ENCODE peak calls at places on chromosomes 1 and 21, in six cellular contexts. One of them, this sample, is unnamed.

GRCh38 chr1:193709607-193710006 is 523.2 kb upstream of the B3GALT2 start:
- DNase-seq in cardiac fibroblast: no peak
- DNase-seq in esophagus squamous epithelium: no peak
- DNase-seq in thoracic aorta: no peak
- DNase-seq in mammary epithelial cell: no peak
- DNase-seq in fibroblast of mammary gland: no peak
- DNase-seq in this sample: no peak

GRCh38 chr1:184791199-184791935 is 36.7 kb upstream of the EDEM3 start:
- DNase-seq in fibroblast of mammary gland: peak; percentile 76
- DNase-seq in mammary epithelial cell: no peak
- DNase-seq in thoracic aorta: no peak
- DNase-seq in esophagus squamous epithelium: no peak
- DNase-seq in cardiac fibroblast: peak; percentile 64
- DNase-seq in this sample: peak; percentile 68

GRCh38 chr1:87140831-87141540 is 187.7 kb upstream of the LMO4 start:
- DNase-seq in cardiac fibroblast: peak; percentile 42
- DNase-seq in fibroblast of mammary gland: no peak
- DNase-seq in esophagus squamous epithelium: no peak
- DNase-seq in mammary epithelial cell: peak; percentile 76
- DNase-seq in thoracic aorta: no peak
- DNase-seq in this sample: peak; percentile 49

GRCh38 chr1:2972011-2972878 is 49.0 kb upstream of the ACTRT2 start:
- DNase-seq in thoracic aorta: no peak
- DNase-seq in fibroblast of mammary gland: no peak
- DNase-seq in cardiac fibroblast: no peak
- DNase-seq in esophagus squamous epithelium: no peak
- DNase-seq in mammary epithelial cell: no peak
- DNase-seq in this sample: no peak

GRCh38 chr1:231442735-231443134 is 20.6 kb upstream of the EGLN1 start:
- DNase-seq in esophagus squamous epithelium: no peak
- DNase-seq in thoracic aorta: no peak
- DNase-seq in mammary epithelial cell: no peak
- DNase-seq in fibroblast of mammary gland: peak; percentile 55
- DNase-seq in cardiac fibroblast: peak; percentile 23
- DNase-seq in this sample: peak; percentile 12

GRCh38 chr1:228372183-228373003 is 34.2 kb downstream of the TRIM11 start:
- DNase-seq in esophagus squamous epithelium: no peak
- DNase-seq in mammary epithelial cell: no peak
- DNase-seq in fibroblast of mammary gland: no peak
- DNase-seq in thoracic aorta: no peak
- DNase-seq in cardiac fibroblast: no peak
- DNase-seq in this sample: no peak

GRCh38 chr21:45979141-45979631 is 2.4 kb upstream of the COL6A1 start:
- DNase-seq in thoracic aorta: no peak
- DNase-seq in mammary epithelial cell: no peak
- DNase-seq in fibroblast of mammary gland: peak; percentile 75
- DNase-seq in cardiac fibroblast: no peak
- DNase-seq in esophagus squamous epithelium: no peak
- DNase-seq in this sample: peak; percentile 38

GRCh38 chr1:63487336-63488065 is 35.5 kb downstream of the ITGB3BP start:
- DNase-seq in esophagus squamous epithelium: no peak
- DNase-seq in cardiac fibroblast: peak; percentile 69
- DNase-seq in mammary epithelial cell: no peak
- DNase-seq in fibroblast of mammary gland: no peak
- DNase-seq in thoracic aorta: no peak
- DNase-seq in this sample: peak; percentile 4

GRCh38 chr1:26999440-26999987 is 6.0 kb downstream of the TRNP1 start:
- DNase-seq in fibroblast of mammary gland: peak; percentile 99
- DNase-seq in esophagus squamous epithelium: no peak
- DNase-seq in thoracic aorta: peak; percentile 77
- DNase-seq in cardiac fibroblast: peak; percentile 98
- DNase-seq in mammary epithelial cell: peak; percentile 94
- DNase-seq in this sample: peak; percentile 97

GRCh38 chr1:163535807-163536206 is 214.1 kb downstream of the NUF2 start:
- DNase-seq in mammary epithelial cell: peak; percentile 3
- DNase-seq in fibroblast of mammary gland: peak; percentile 56
- DNase-seq in esophagus squamous epithelium: no peak
- DNase-seq in thoracic aorta: no peak
- DNase-seq in cardiac fibroblast: peak; percentile 69
- DNase-seq in this sample: peak; percentile 77

GRCh38 chr1:152444045-152444444 is 30.0 kb upstream of the CRNN start:
- DNase-seq in thoracic aorta: no peak
- DNase-seq in mammary epithelial cell: no peak
- DNase-seq in cardiac fibroblast: no peak
- DNase-seq in fibroblast of mammary gland: no peak
- DNase-seq in esophagus squamous epithelium: no peak
- DNase-seq in this sample: no peak

GRCh38 chr1:152442765-152443164 is 28.7 kb upstream of the CRNN start:
- DNase-seq in mammary epithelial cell: peak; percentile 87
- DNase-seq in cardiac fibroblast: peak; percentile 25
- DNase-seq in fibroblast of mammary gland: peak; percentile 36
- DNase-seq in thoracic aorta: no peak
- DNase-seq in esophagus squamous epithelium: no peak
- DNase-seq in this sample: no peak

GRCh38 chr1:152442291-152442690 is 28.2 kb upstream of the CRNN start:
- DNase-seq in mammary epithelial cell: no peak
- DNase-seq in thoracic aorta: no peak
- DNase-seq in fibroblast of mammary gland: no peak
- DNase-seq in esophagus squamous epithelium: no peak
- DNase-seq in cardiac fibroblast: no peak
- DNase-seq in this sample: no peak

GRCh38 chr1:152441756-152442155 is 27.7 kb upstream of the CRNN start:
- DNase-seq in esophagus squamous epithelium: no peak
- DNase-seq in cardiac fibroblast: no peak
- DNase-seq in thoracic aorta: no peak
- DNase-seq in fibroblast of mammary gland: no peak
- DNase-seq in mammary epithelial cell: no peak
- DNase-seq in this sample: no peak

GRCh38 chr1:152440635-152441471 is 26.8 kb upstream of the CRNN start:
- DNase-seq in fibroblast of mammary gland: peak; percentile 72
- DNase-seq in thoracic aorta: no peak
- DNase-seq in mammary epithelial cell: peak; percentile 68
- DNase-seq in esophagus squamous epithelium: no peak
- DNase-seq in cardiac fibroblast: peak; percentile 78
- DNase-seq in this sample: peak; percentile 28
- TF ChIP-seq CTCF in fibroblast of mammary gland: peak; percentile 87
- TF ChIP-seq CTCF in thoracic aorta: peak; percentile 73
- TF ChIP-seq CTCF in mammary epithelial cell: peak; percentile 92
- TF ChIP-seq CTCF in esophagus squamous epithelium: peak; percentile 80
- TF ChIP-seq CTCF in cardiac fibroblast: peak; percentile 96
- TF ChIP-seq CTCF in this sample: peak; percentile 88

DNA sequence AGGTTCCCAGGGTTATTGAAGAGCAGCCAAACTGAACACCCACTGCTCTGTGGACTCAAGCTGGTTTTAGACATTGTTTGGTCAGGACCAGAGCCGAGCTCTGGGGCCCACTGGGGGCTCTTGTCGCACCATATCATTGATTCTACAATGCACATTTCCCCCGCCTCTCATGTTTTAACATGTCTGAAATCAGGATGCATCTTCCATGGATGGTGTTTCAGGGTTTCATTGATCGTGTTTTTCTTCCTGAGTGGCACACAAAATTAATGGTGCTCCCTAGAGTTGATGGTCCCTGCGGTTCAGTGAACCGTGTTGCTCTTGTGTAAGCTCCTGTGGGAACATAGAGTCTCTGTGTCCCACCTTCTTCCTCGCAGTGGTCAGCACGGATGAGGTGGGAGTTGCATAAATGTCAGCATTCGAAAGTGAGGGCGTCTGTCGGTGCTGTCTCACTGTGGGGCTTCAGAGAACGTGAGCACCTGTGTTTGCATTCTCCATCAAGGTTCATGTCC is 38.3 kb downstream of the GALNT2 start:
- DNase-seq in mammary epithelial cell: no peak
- DNase-seq in cardiac fibroblast: no peak
- DNase-seq in fibroblast of mammary gland: no peak
- DNase-seq in esophagus squamous epithelium: no peak
- DNase-seq in thoracic aorta: no peak
- DNase-seq in this sample: no peak
- H3K4me3 ChIP-seq in mammary epithelial cell: no peak overlapping the region
- H3K4me3 ChIP-seq in cardiac fibroblast: peak overlapping the region; percentile 9
- H3K4me3 ChIP-seq in fibroblast of mammary gland: peak overlapping the region; percentile 15
- H3K4me3 ChIP-seq in esophagus squamous epithelium: peak overlapping the region; percentile 18
- H3K4me3 ChIP-seq in thoracic aorta: peak overlapping the region; percentile 50
- H3K4me3 ChIP-seq in this sample: no peak overlapping the region

GRCh38 chr1:42157667-42158066 is 4.5 kb downstream of the GUCA2B start:
- DNase-seq in esophagus squamous epithelium: no peak
- DNase-seq in cardiac fibroblast: no peak
- DNase-seq in mammary epithelial cell: no peak
- DNase-seq in thoracic aorta: no peak
- DNase-seq in fibroblast of mammary gland: no peak
- DNase-seq in this sample: no peak
- TF ChIP-seq CTCF in esophagus squamous epithelium: no peak
- TF ChIP-seq CTCF in cardiac fibroblast: no peak
- TF ChIP-seq CTCF in mammary epithelial cell: no peak
- TF ChIP-seq CTCF in thoracic aorta: no peak
- TF ChIP-seq CTCF in fibroblast of mammary gland: peak; percentile 1
- TF ChIP-seq CTCF in this sample: no peak

GRCh38 chr1:47021070-47021469 is 2.4 kb upstream of the CYP4X1 start:
- DNase-seq in esophagus squamous epithelium: no peak
- DNase-seq in cardiac fibroblast: no peak
- DNase-seq in mammary epithelial cell: no peak
- DNase-seq in fibroblast of mammary gland: no peak
- DNase-seq in thoracic aorta: no peak
- DNase-seq in this sample: no peak

GRCh38 chr1:47024138-47024856 is 828 bp downstream of the CYP4X1 start:
- DNase-seq in cardiac fibroblast: no peak
- DNase-seq in esophagus squamous epithelium: no peak
- DNase-seq in mammary epithelial cell: no peak
- DNase-seq in fibroblast of mammary gland: no peak
- DNase-seq in thoracic aorta: no peak
- DNase-seq in this sample: no peak

GRCh38 chr1:47023268-47024137 is at the start of gene CYP4X1:
- DNase-seq in esophagus squamous epithelium: no peak
- DNase-seq in fibroblast of mammary gland: no peak
- DNase-seq in thoracic aorta: no peak
- DNase-seq in mammary epithelial cell: no peak
- DNase-seq in cardiac fibroblast: peak; percentile 23
- DNase-seq in this sample: peak; percentile 3
- H3K4me3 ChIP-seq in esophagus squamous epithelium: peak within 1 kb of the TSS; percentile 53
- H3K4me3 ChIP-seq in fibroblast of mammary gland: no peak within 1 kb of the TSS
- H3K4me3 ChIP-seq in thoracic aorta: peak within 1 kb of the TSS; percentile 91
- H3K4me3 ChIP-seq in mammary epithelial cell: peak within 1 kb of the TSS; percentile 44
- H3K4me3 ChIP-seq in cardiac fibroblast: peak within 1 kb of the TSS; percentile 24
- H3K4me3 ChIP-seq in this sample: no peak within 1 kb of the TSS

GRCh38 chr1:235083589-235084323 is 44.9 kb downstream of the TOMM20 start:
- DNase-seq in thoracic aorta: peak; percentile 39
- DNase-seq in mammary epithelial cell: peak; percentile 83
- DNase-seq in cardiac fibroblast: peak; percentile 96
- DNase-seq in fibroblast of mammary gland: peak; percentile 96
- DNase-seq in esophagus squamous epithelium: peak; percentile 41
- DNase-seq in this sample: peak; percentile 89
- TF ChIP-seq CTCF in thoracic aorta: peak; percentile 84
- TF ChIP-seq CTCF in mammary epithelial cell: peak; percentile 94
- TF ChIP-seq CTCF in cardiac fibroblast: peak; percentile 97
- TF ChIP-seq CTCF in fibroblast of mammary gland: peak; percentile 96
- TF ChIP-seq CTCF in esophagus squamous epithelium: peak; percentile 96
- TF ChIP-seq CTCF in this sample: peak; percentile 98

DNA sequence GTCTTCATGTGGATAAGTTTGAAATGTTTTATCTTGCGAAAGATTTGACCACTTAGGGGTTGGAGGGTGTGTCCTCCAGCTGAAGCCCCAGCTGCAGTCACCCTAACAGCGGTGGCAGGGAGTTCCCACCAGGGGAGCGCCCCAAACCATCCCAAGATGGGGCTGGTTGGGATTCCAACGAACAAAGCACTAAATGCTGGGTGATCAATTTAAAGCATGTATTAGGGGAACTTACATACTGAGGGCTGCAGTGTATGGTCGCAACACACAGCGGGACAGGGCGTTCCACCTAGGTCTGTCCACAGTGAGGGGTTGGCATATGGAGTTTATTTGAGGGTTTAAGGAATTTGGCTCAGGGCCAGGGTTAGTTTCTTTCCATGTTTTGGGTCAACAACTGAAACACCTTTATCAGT is 26.3 kb downstream of the SLC37A1 start:
- DNase-seq in thoracic aorta: no peak
- DNase-seq in fibroblast of mammary gland: no peak
- DNase-seq in cardiac fibroblast: no peak
- DNase-seq in mammary epithelial cell: no peak
- DNase-seq in esophagus squamous epithelium: no peak
- DNase-seq in this sample: no peak
- H3K4me3 ChIP-seq in thoracic aorta: no peak overlapping the region
- H3K4me3 ChIP-seq in fibroblast of mammary gland: no peak overlapping the region
- H3K4me3 ChIP-seq in cardiac fibroblast: no peak overlapping the region
- H3K4me3 ChIP-seq in mammary epithelial cell: no peak overlapping the region
- H3K4me3 ChIP-seq in esophagus squamous epithelium: no peak overlapping the region
- H3K4me3 ChIP-seq in this sample: no peak overlapping the region

This sample was measured in foreskin fibroblast.